ENCODE peak calls at places on chromosomes 2 and 18, in four cellular contexts. N, X, R and K are unnamed samples.

GRCh38 chr18:23852236-23853045 is 162.1 kb upstream of the TTC39C start:
- DNase-seq in X (no peak), R (no peak), N (no peak), K (no peak)

GRCh38 chr18:48031641-48032040 is 101.2 kb upstream of the SMAD2 start:
- DNase-seq in R (no peak), X (no peak), N (no peak), K (no peak)

GRCh38 chr2:114442545-114442944 is at the start of gene DPP10:
- DNase-seq in X (no peak), R (peak; percentile 53), N (no peak), K (peak; percentile 39)

GRCh38 chr18:68314403-68314802 is 400.5 kb downstream of the TMX3 start:
- DNase-seq in X (no peak), R (no peak), N (no peak), K (no peak)

GRCh38 chr2:70086838-70087702 is at the start of gene PCBP1:
- DNase-seq in X (peak; percentile 96), N (peak; percentile 95), R (peak; percentile 92), K (peak; percentile 91)

GRCh38 chr2:157872791-157873190 is 3.3 kb downstream of the ACVR1 start:
- DNase-seq in N (no peak), X (no peak), R (no peak), K (no peak)

GRCh38 chr2:227813229-227813561 is 447 bp upstream of the CCL20 start:
- DNase-seq in R (no peak), N (no peak), X (no peak), K (no peak)

GRCh38 chr2:71226391-71226964 is 425 bp downstream of the PAIP2B start:
- DNase-seq in X (peak; percentile 29), N (no peak), R (peak; percentile 11), K (no peak)

GRCh38 chr2:160940699-160941098 is 219.5 kb upstream of the TANK start:
- DNase-seq in N (no peak), R (peak; percentile 90), X (no peak), K (no peak)

GRCh38 chr18:29188760-29189159 is 1011.8 kb upstream of the CDH2 start:
- DNase-seq in R (no peak), X (no peak), N (no peak), K (no peak)

GRCh38 chr2:161166538-161167409 is 6.5 kb downstream of the TANK start:
- DNase-seq in X (no peak), N (no peak), R (peak; percentile 74), K (no peak)

GRCh38 chr2:105848367-105848766 is 103.7 kb downstream of the NCK2 start:
- DNase-seq in N (no peak), X (no peak), R (no peak), K (no peak)

GRCh38 chr2:3434654-3435053 is 55.2 kb downstream of the TRAPPC12 start:
- DNase-seq in X (no peak), R (no peak), N (no peak), K (no peak)

GRCh38 chr2:158795110-158795924 is at the start of gene DAPL1:
- DNase-seq in N (no peak), R (no peak), X (no peak), K (no peak)

GRCh38 chr2:130768191-130768855 is 13.0 kb downstream of the AMER3 start:
- DNase-seq in N (no peak), R (no peak), X (no peak), K (no peak)

GRCh38 chr2:236848467-236848866 is 237.2 kb upstream of the COPS8 start:
- DNase-seq in X (no peak), R (no peak), N (no peak), K (no peak)

GRCh38 chr2:133848111-133848649 is 279.9 kb upstream of the NCKAP5 start:
- DNase-seq in N (no peak), X (no peak), R (no peak), K (no peak)

GRCh38 chr2:209322041-209322440 is 101.8 kb upstream of the MAP2 start:
- DNase-seq in R (no peak), N (no peak), X (no peak), K (no peak)

GRCh38 chr18:3264362-3264761 is 2.4 kb downstream of the MYL12B start:
- DNase-seq in N (no peak), X (no peak), R (no peak), K (no peak)

GRCh38 chr18:3652380-3653262 is 202.6 kb downstream of the TGIF1 start:
- DNase-seq in X (no peak), N (no peak), R (no peak), K (no peak)

GRCh38 chr2:200695178-200695930 is 109.5 kb downstream of the AOX1 start:
- DNase-seq in R (no peak), X (no peak), N (no peak), K (no peak)

GRCh38 chr2:240296104-240296406 is 139.4 kb upstream of the GPC1 start:
- DNase-seq in X (peak; percentile 2), R (no peak), N (no peak), K (no peak)

GRCh38 chr2:190404487-190404886 is 3.7 kb upstream of the MFSD6 start:
- DNase-seq in R (no peak), X (no peak), N (no peak), K (no peak)

GRCh38 chr18:31040982-31041345 is 1.6 kb downstream of the DSC3 start:
- DNase-seq in N (no peak), R (no peak), X (no peak), K (no peak)

GRCh38 chr2:68846056-68846455 is 25.1 kb downstream of the BMP10 start:
- DNase-seq in X (no peak), N (no peak), R (no peak), K (no peak)

GRCh38 chr2:28366496-28367282 is 26.0 kb upstream of the FOSL2 start:
- DNase-seq in N (peak; percentile 37), X (no peak), R (peak; percentile 34), K (no peak)

GRCh38 chr2:109380502-109381326 is 233.1 kb downstream of the SEPTIN10 start:
- DNase-seq in N (no peak), X (no peak), R (no peak), K (no peak)

GRCh38 chr18:46152436-46152807 is 48.2 kb downstream of the HAUS1 start:
- DNase-seq in X (no peak), R (no peak), N (no peak), K (no peak)

GRCh38 chr2:135819211-135819610 is 17.8 kb downstream of the LCT start:
- DNase-seq in R (no peak), X (no peak), N (no peak), K (no peak)

GRCh38 chr18:75638597-75639467 is 211.3 kb upstream of the SMIM21 start:
- DNase-seq in X (peak; percentile 10), N (no peak), R (no peak), K (peak; percentile 56)

GRCh38 chr18:44750774-44751173 is 70.1 kb downstream of the SETBP1 start:
- DNase-seq in X (no peak), N (no peak), R (no peak), K (no peak)

DNA sequence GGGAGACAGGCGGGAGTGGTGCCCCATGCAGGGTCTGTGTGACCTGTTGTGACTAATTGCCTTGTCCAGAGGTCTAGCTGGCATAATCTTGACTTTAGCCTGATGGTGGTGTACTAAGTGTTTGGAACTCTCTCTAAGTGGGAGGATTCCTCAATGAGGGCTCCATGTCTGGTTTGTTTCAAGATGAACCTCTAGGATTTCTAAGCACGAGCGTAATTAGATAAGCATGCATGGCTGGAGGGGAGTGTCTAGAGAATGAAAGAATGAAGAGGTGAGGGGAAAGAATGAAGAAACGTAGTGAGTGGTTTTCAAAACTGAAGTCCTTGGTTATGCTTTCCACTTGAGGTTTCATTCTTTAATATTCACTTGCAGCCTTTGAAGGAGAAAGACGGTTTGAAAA is 833.2 kb upstream of the GYPC start:
- DNase-seq in N (no peak), X (no peak), R (no peak), K (no peak)
- H3K9me3 ChIP-seq in N (no peaks in the 10 kb centered on the region), X (no peaks in the 10 kb centered on the region), R (no peaks in the 10 kb centered on the region), K (peaks cover 6% of the 10 kb centered on the region)

GRCh38 chr18:77248873-77249582 is 620 bp upstream of the GALR1 start:
- DNase-seq in R (no peak), N (no peak), X (no peak), K (no peak)
- H3K27me3 ChIP-seq in R (no peaks in the 10 kb centered on the region), N (no peaks in the 10 kb centered on the region), X (no peaks in the 10 kb centered on the region), K (peaks cover 80% of the 10 kb centered on the region)

GRCh38 chr2:220539481-220539880 is 912.1 kb downstream of the SLC4A3 start:
- DNase-seq in R (no peak), N (no peak), X (no peak), K (no peak)

GRCh38 chr2:220528180-220528579 is 900.8 kb downstream of the SLC4A3 start:
- DNase-seq in R (no peak), N (no peak), X (no peak), K (no peak)

GRCh38 chr2:220531216-220531615 is 903.8 kb downstream of the SLC4A3 start:
- DNase-seq in X (no peak), R (no peak), N (no peak), K (no peak)

DNA sequence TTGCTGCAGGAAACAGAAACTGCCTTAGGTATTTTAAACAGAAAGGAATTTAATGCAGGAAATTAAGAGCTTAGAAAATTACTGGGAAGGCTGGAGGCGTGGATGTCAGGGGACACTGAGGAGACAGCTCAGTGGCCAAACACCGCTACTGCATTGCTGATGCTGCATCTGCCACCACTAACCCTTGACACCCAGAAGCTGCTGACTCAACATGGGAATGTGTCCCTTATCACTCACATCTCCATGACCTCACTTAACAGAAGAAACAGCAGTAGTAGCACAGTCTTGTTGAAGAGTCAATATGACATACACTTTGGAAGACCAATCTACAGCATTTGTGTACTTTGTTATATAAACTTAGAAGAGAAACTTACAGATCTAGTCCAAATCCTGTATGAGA is 906.1 kb downstream of the SLC4A3 start:
- DNase-seq in N (no peak), R (peak; percentile 10), X (no peak), K (peak; percentile 52)
- H3K9me3 ChIP-seq in N (no peaks in the 10 kb centered on the region), R (no peaks in the 10 kb centered on the region), X (no peaks in the 10 kb centered on the region), K (peaks cover 23% of the 10 kb centered on the region)

DNA sequence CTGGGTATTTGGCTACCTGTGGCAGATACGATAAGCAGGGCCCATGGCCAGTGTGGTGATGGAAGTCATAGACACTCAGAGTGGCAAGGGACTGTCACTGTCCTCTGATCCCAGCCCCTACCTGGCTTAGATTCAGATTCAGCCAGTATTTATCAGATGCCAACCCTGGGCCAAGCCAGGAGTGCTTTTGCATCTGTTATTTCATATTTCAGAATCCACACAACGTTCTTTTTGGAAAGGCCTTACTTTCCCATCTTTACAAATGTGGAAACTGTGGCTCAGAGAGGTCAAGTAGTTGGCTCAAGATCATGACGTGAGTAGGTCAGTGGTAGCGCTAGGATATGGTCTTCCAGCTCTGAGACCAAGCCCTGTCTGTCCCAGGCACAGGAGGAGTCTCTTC is 101.0 kb downstream of the MCFD2 start:
- DNase-seq in N (no peak), X (no peak), R (no peak), K (no peak)
- H3K27me3 ChIP-seq in N (no peaks in the 10 kb centered on the region), X (no peaks in the 10 kb centered on the region), R (no peaks in the 10 kb centered on the region), K (no peaks in the 10 kb centered on the region)